ENCODE peak calls at places on chromosomes 11 and 22, in ten cellular contexts. Z is T-cell, P is ELR, H is hippocampal formation, I is adrenal gland, J is psoas muscle, T is endodermal cell, X is colonic mucosa, V is AG10803, U is T-helper 9 cell. M is an unnamed sample.

GRCh38 chr22:43411981-43412807 is at the start of gene MPPED1:
- DNase-seq in Z (no peak), P (no peak), H (no peak), I (no peak), J (no peak), T (no peak), X (no peak), V (no peak), U (no peak), M (no peak)

GRCh38 chr11:75801362-75802021 is 13.5 kb upstream of the UVRAG start:
- DNase-seq in Z (no peak), P (no peak), H (peak), I (no peak), J (no peak), T (peak), X (no peak), V (no peak), U (no peak), M (no peak)

GRCh38 chr11:124748481-124749338 is 3.3 kb downstream of the VSIG2 start:
- DNase-seq in Z (no peak), P (peak), H (no peak), I (no peak), J (no peak), T (peak), X (peak), V (no peak), U (no peak), M (no peak)

GRCh38 chr11:62081378-62082291 is 42.2 kb upstream of the INCENP start:
- DNase-seq in Z (peak), P (peak), H (peak), I (peak), J (peak), T (peak), X (peak), V (peak), U (peak), M (peak)

GRCh38 chr11:94519478-94520084 is 7.3 kb downstream of the C11orf97 start:
- DNase-seq in Z (no peak), P (peak), H (no peak), I (no peak), J (no peak), T (no peak), X (no peak), V (peak), U (no peak), M (no peak)

GRCh38 chr22:27603823-27604190 is 197.7 kb downstream of the MN1 start:
- DNase-seq in Z (no peak), P (no peak), H (no peak), I (no peak), J (no peak), T (no peak), X (no peak), V (peak), U (no peak), M (no peak)

GRCh38 chr11:65501530-65502273 is 2.9 kb downstream of the MALAT1 start:
- DNase-seq in Z (no peak), P (peak), H (no peak), I (no peak), J (no peak), T (no peak), X (no peak), V (peak), U (no peak), M (no peak)

GRCh38 chr11:2511421-2512369 is 66.9 kb downstream of the KCNQ1 start:
- DNase-seq in Z (no peak), P (no peak), H (no peak), I (peak), J (no peak), T (no peak), X (peak), V (peak), U (no peak), M (peak)

GRCh38 chr11:123428221-123428631 is 1.8 kb upstream of the GRAMD1B start:
- DNase-seq in Z (no peak), P (no peak), H (no peak), I (no peak), J (no peak), T (no peak), X (no peak), V (peak), U (no peak), M (no peak)